ENCODE peak calls at places on chromosomes 2 and 18, in seven cellular contexts. S is neural progenitor cell, I is GM23338, A is SK-N-SH, Q is keratinocyte, Y is OCI-LY7, P is PC-9. L is an unnamed sample.

GRCh38 chr2:77228379-77228778 is 293.8 kb downstream of the LRRTM4 start:
- DNase-seq in S (no peak), I (no peak), A (peak), Q (no peak), Y (no peak), P (no peak), L (no peak)

GRCh38 chr18:24128700-24129099 is 10.2 kb upstream of the CABYR start:
- DNase-seq in S (no peak), I (no peak), A (no peak), Q (no peak), Y (no peak), P (no peak), L (no peak)

GRCh38 chr18:61554117-61554776 is 221.0 kb downstream of the CDH20 start:
- DNase-seq in S (no peak), I (peak), A (no peak), Q (no peak), Y (no peak), P (no peak), L (no peak)

GRCh38 chr2:39661771-39662325 is 3.9 kb upstream of the TMEM178A start:
- DNase-seq in S (no peak), I (no peak), A (no peak), Q (no peak), Y (no peak), P (no peak), L (no peak)

GRCh38 chr2:37831081-37831780 is 93.9 kb upstream of the RMDN2 start:
- DNase-seq in S (no peak), I (no peak), A (no peak), Q (no peak), Y (no peak), P (no peak), L (no peak)

GRCh38 chr2:139867601-139868226 is 1087.5 kb upstream of the NXPH2 start:
- DNase-seq in S (no peak), I (no peak), A (no peak), Q (no peak), Y (no peak), P (peak), L (peak)

GRCh38 chr2:223465793-223466192 is 136.4 kb downstream of the SCG2 start:
- DNase-seq in S (no peak), I (no peak), A (no peak), Q (peak), Y (no peak), P (peak), L (peak)

GRCh38 chr2:236601306-236602202 is 31.9 kb downstream of the ACKR3 start:
- DNase-seq in S (no peak), I (no peak), A (no peak), Q (no peak), Y (no peak), P (no peak), L (no peak)

GRCh38 chr2:196515041-196515440 is 124.5 kb upstream of the CCDC150 start:
- DNase-seq in S (no peak), I (no peak), A (no peak), Q (no peak), Y (no peak), P (no peak), L (no peak)

GRCh38 chr2:41180392-41180791 is 728.5 kb upstream of the SLC8A1 start:
- DNase-seq in S (no peak), I (no peak), A (no peak), Q (no peak), Y (no peak), P (no peak), L (no peak)
- TF ChIP-seq CTCF in S (no peak), I (no peak), A (no peak), Q (no peak), Y (no peak), P (no peak), L (no peak)

GRCh38 chr2:11407413-11407812 is 58.5 kb downstream of the E2F6 start:
- DNase-seq in S (no peak), I (no peak), A (no peak), Q (no peak), Y (no peak), P (no peak), L (no peak)

GRCh38 chr2:11409184-11409959 is 56.6 kb downstream of the E2F6 start:
- DNase-seq in S (no peak), I (no peak), A (no peak), Q (no peak), Y (no peak), P (no peak), L (peak)

GRCh38 chr2:11404381-11405073 is 60.1 kb upstream of the ROCK2 start:
- DNase-seq in S (no peak), I (no peak), A (no peak), Q (no peak), Y (no peak), P (no peak), L (no peak)

GRCh38 chr2:11405599-11406491 is 60.1 kb downstream of the E2F6 start:
- DNase-seq in S (no peak), I (no peak), A (peak), Q (no peak), Y (no peak), P (no peak), L (no peak)

DNA sequence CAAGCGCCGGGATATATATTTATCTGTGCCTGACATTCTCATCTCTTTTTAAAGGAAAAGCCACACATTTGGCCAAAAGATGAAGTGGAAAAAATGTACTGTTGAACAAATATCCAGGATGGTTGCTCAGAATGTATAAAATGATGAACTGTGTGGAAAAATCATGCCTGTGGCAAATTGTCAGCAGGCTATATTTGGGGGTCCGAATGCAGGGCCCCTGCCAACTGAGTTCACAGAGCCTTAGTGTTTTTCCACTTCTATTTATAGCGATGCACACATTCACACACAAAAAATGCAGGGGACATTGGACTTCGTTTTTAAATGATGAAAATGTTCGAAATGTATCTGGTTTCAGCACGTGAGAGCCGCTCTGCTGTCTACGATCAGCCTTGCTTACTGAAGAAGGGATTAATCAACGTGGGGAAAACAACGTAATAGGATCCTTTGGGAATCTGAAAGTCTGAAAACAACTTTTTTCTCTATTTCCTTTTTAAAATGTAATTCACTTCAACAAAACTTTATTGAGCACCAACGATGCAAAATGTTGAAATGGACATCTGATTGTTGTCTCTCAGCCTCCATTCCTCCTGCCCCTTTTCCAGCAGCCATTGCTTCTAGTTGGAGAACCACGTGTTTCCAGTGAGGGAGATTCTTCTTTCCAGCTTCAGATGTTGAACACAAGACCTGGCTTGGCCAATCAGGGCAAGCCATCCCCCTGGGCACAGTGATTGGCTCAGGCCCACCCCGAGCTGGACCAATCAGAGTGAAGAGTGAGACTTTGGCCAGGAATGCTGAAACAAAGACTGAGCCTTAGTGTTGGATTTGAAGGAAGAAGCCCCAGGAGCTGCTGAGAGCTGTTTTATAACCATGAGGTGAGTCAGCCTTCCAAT is 59.2 kb downstream of the E2F6 start:
- DNase-seq in S (no peak), I (peak), A (peak), Q (no peak), Y (no peak), P (no peak), L (peak)
- H3K4me2 ChIP-seq in S (no peak), I (no peak), A (no peak), Q (no peak), Y (no peak), P (no peak), L (no peak)

GRCh38 chr2:182784777-182785176 is 68.7 kb downstream of the DNAJC10 start:
- DNase-seq in S (peak), I (peak), A (peak), Q (no peak), Y (peak), P (no peak), L (peak)
- TF ChIP-seq CTCF in S (peak), I (peak), A (peak), Q (no peak), Y (peak), P (peak), L (peak)

GRCh38 chr2:104438481-104438880 is 415.4 kb upstream of the POU3F3 start:
- DNase-seq in S (no peak), I (no peak), A (no peak), Q (no peak), Y (no peak), P (no peak), L (no peak)
- H3K4me2 ChIP-seq in S (no peak), I (no peak), A (no peak), Q (no peak), Y (no peak), P (no peak), L (no peak)

GRCh38 chr2:101842471-101842870 is 145.0 kb downstream of the MAP4K4 start:
- DNase-seq in S (no peak), I (no peak), A (no peak), Q (no peak), Y (no peak), P (no peak), L (no peak)

GRCh38 chr2:101841679-101842327 is 144.3 kb downstream of the MAP4K4 start:
- DNase-seq in S (no peak), I (no peak), A (no peak), Q (no peak), Y (no peak), P (no peak), L (no peak)

GRCh38 chr2:101843471-101843870 is 146.0 kb downstream of the MAP4K4 start:
- DNase-seq in S (no peak), I (no peak), A (no peak), Q (no peak), Y (no peak), P (no peak), L (no peak)

GRCh38 chr2:101844055-101844635 is 146.6 kb downstream of the MAP4K4 start:
- DNase-seq in S (no peak), I (no peak), A (no peak), Q (no peak), Y (no peak), P (no peak), L (peak)

DNA sequence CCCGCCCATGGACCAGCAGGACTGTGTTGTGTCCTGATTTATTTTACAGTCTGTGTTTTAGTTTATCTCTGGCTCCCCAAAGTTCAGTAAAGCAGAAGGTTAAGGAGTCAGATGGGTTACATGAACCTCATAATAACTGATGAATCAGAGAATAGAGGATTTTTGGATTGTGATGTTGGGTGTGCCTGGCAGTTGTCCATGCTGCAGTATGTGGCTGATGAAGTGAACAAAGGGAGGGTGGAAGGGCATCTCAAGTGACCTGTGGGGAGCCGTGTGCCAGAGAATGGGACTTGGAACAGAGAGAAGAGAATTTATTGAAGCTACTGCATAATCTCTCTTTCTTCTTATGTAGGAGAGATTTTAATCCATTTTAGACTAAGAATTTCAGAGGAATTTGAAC is 145.5 kb downstream of the MAP4K4 start:
- DNase-seq in S (no peak), I (no peak), A (no peak), Q (no peak), Y (no peak), P (no peak), L (peak)
- TF ChIP-seq CTCF in S (no peak), I (no peak), A (no peak), Q (no peak), Y (no peak), P (no peak), L (no peak)

GRCh38 chr2:239235311-239235710 is 165.5 kb downstream of the HDAC4 start:
- DNase-seq in S (no peak), I (no peak), A (no peak), Q (no peak), Y (no peak), P (no peak), L (no peak)
- H3K4me2 ChIP-seq in S (no peak), I (no peak), A (no peak), Q (no peak), Y (no peak), P (no peak), L (no peak)

L was measured in PC-3.